ENCODE peak calls at places on chromosome 13, in seven cellular contexts. Q is GM23338; V is dermis blood vessel endothelial cell; I is left cardiac atrium; F is stimulated activated CD4-positive, alpha-beta T cell treated with anti-CD3 and anti-CD28 coated beads, Interleukin-2, amount 100 ng/mL, for 24 hours; A is GDM1; P is EL. B is an unnamed sample.

GRCh38 chr13:30047154-30047874 is 196.9 kb upstream of the UBL3 start:
- DNase-seq in Q (no peak), V (no peak), I (no peak), F (no peak), A (peak), P (no peak), B (no peak)

GRCh38 chr13:21326155-21327030 is 132.7 kb downstream of the ZDHHC20 start:
- DNase-seq in Q (peak), V (peak), I (peak), F (no peak), A (no peak), P (peak), B (peak)

GRCh38 chr13:27926644-27927434 is 7.0 kb downstream of the PDX1 start:
- DNase-seq in Q (peak), V (no peak), I (no peak), F (no peak), A (no peak), P (no peak), B (peak)

GRCh38 chr13:26719356-26719945 is 41.1 kb downstream of the GPR12 start:
- DNase-seq in Q (peak), V (peak), I (no peak), F (no peak), A (peak), P (peak), B (no peak)

GRCh38 chr13:47976325-47976724 is 24.7 kb downstream of the SUCLA2 start:
- DNase-seq in Q (no peak), V (no peak), I (no peak), F (no peak), A (no peak), P (peak), B (no peak)

GRCh38 chr13:105735269-105735668 is 800.2 kb downstream of the EFNB2 start:
- DNase-seq in Q (no peak), V (no peak), I (no peak), F (no peak), A (no peak), P (no peak), B (no peak)

GRCh38 chr13:46884531-46884930 is 12.3 kb downstream of the HTR2A start:
- DNase-seq in Q (no peak), V (no peak), I (no peak), F (no peak), A (no peak), P (no peak), B (no peak)

GRCh38 chr13:40665754-40666057 is 735 bp downstream of the FOXO1 start:
- DNase-seq in Q (no peak), V (no peak), I (no peak), F (peak), A (peak), P (no peak), B (no peak)

GRCh38 chr13:106916329-106916728 is 348.4 kb upstream of the ARGLU1 start:
- DNase-seq in Q (no peak), V (no peak), I (no peak), F (no peak), A (no peak), P (peak), B (no peak)

GRCh38 chr13:76425930-76426329 is 460.3 kb downstream of the KCTD12 start:
- DNase-seq in Q (no peak), V (peak), I (no peak), F (no peak), A (no peak), P (no peak), B (peak)

GRCh38 chr13:40315416-40316064 is 350.9 kb downstream of the FOXO1 start:
- DNase-seq in Q (no peak), V (peak), I (peak), F (peak), A (no peak), P (no peak), B (no peak)

GRCh38 chr13:35342440-35342839 is 134.0 kb downstream of the MAB21L1 start:
- DNase-seq in Q (no peak), V (no peak), I (no peak), F (no peak), A (no peak), P (no peak), B (no peak)

GRCh38 chr13:113203507-113204377 is 4.7 kb downstream of the PCID2 start:
- DNase-seq in Q (no peak), V (no peak), I (peak), F (no peak), A (no peak), P (no peak), B (no peak)

GRCh38 chr13:79413521-79413920 is 7.5 kb upstream of the RBM26 start:
- DNase-seq in Q (no peak), V (no peak), I (no peak), F (no peak), A (no peak), P (no peak), B (no peak)

GRCh38 chr13:96851856-96852255 is 142.4 kb downstream of the OXGR1 start:
- DNase-seq in Q (peak), V (no peak), I (no peak), F (no peak), A (no peak), P (no peak), B (peak)

GRCh38 chr13:100523994-100524393 is 64.6 kb downstream of the GGACT start:
- DNase-seq in Q (no peak), V (no peak), I (no peak), F (no peak), A (no peak), P (no peak), B (no peak)

GRCh38 chr13:48679941-48680630 is 26.4 kb downstream of the CYSLTR2 start:
- DNase-seq in Q (no peak), V (no peak), I (no peak), F (no peak), A (no peak), P (no peak), B (no peak)

GRCh38 chr13:77599351-77599750 is 63.8 kb downstream of the SCEL start:
- DNase-seq in Q (no peak), V (no peak), I (no peak), F (no peak), A (no peak), P (no peak), B (no peak)

GRCh38 chr13:91292630-91293221 is 54.8 kb upstream of the MIR17HG start:
- DNase-seq in Q (peak), V (no peak), I (no peak), F (no peak), A (no peak), P (no peak), B (no peak)

GRCh38 chr13:48268019-48268418 is 35.0 kb downstream of the ITM2B start:
- DNase-seq in Q (no peak), V (no peak), I (no peak), F (no peak), A (no peak), P (no peak), B (no peak)

GRCh38 chr13:37141011-37141410 is 35.5 kb upstream of the CSNK1A1L start:
- DNase-seq in Q (no peak), V (no peak), I (no peak), F (no peak), A (no peak), P (no peak), B (no peak)

B was measured in retina.